ENCODE peak calls at places on chromosomes 16 and 17, in four cellular contexts. B, S, H and Q are unnamed samples.

GRCh38 chr17:29982991-29983390 is 41.6 kb downstream of the EFCAB5 start:
- DNase-seq in B (no peak), S (no peak), H (no peak), Q (no peak)

GRCh38 chr17:65917560-65917959 is 274.4 kb downstream of the CEP112 start:
- DNase-seq in B (no peak), S (no peak), H (no peak), Q (no peak)

GRCh38 chr16:72680732-72681131 is 367.2 kb downstream of the ZFHX3 start:
- DNase-seq in B (no peak), S (no peak), H (no peak), Q (no peak)

GRCh38 chr17:68697850-68698313 is 96.7 kb upstream of the FAM20A start:
- DNase-seq in B (no peak), S (no peak), H (no peak), Q (peak)

GRCh38 chr17:63859257-63859656 is 14.2 kb downstream of the CSH2 start:
- DNase-seq in B (no peak), S (no peak), H (no peak), Q (no peak)

GRCh38 chr17:43216369-43216761 is 4.7 kb downstream of the TMEM106A start:
- DNase-seq in B (no peak), S (no peak), H (no peak), Q (no peak)

GRCh38 chr17:5014357-5014756 is 16.6 kb downstream of the KIF1C start:
- DNase-seq in B (no peak), S (no peak), H (no peak), Q (no peak)

GRCh38 chr17:63356275-63356905 is 89.7 kb downstream of the CYB561 start:
- DNase-seq in B (no peak), S (no peak), H (peak), Q (peak)

GRCh38 chr17:8155341-8156173 is 3.4 kb upstream of the PER1 start:
- DNase-seq in B (no peak), S (no peak), H (no peak), Q (no peak)

GRCh38 chr16:27364493-27365141 is 37.4 kb upstream of the IL21R start:
- DNase-seq in B (no peak), S (no peak), H (no peak), Q (no peak)

GRCh38 chr17:41498276-41498675 is 7.1 kb downstream of the KRT13 start:
- DNase-seq in B (no peak), S (no peak), H (no peak), Q (no peak)

GRCh38 chr17:64984776-64985521 is 65.7 kb upstream of the LRRC37A3 start:
- DNase-seq in B (no peak), S (no peak), H (no peak), Q (no peak)

DNA sequence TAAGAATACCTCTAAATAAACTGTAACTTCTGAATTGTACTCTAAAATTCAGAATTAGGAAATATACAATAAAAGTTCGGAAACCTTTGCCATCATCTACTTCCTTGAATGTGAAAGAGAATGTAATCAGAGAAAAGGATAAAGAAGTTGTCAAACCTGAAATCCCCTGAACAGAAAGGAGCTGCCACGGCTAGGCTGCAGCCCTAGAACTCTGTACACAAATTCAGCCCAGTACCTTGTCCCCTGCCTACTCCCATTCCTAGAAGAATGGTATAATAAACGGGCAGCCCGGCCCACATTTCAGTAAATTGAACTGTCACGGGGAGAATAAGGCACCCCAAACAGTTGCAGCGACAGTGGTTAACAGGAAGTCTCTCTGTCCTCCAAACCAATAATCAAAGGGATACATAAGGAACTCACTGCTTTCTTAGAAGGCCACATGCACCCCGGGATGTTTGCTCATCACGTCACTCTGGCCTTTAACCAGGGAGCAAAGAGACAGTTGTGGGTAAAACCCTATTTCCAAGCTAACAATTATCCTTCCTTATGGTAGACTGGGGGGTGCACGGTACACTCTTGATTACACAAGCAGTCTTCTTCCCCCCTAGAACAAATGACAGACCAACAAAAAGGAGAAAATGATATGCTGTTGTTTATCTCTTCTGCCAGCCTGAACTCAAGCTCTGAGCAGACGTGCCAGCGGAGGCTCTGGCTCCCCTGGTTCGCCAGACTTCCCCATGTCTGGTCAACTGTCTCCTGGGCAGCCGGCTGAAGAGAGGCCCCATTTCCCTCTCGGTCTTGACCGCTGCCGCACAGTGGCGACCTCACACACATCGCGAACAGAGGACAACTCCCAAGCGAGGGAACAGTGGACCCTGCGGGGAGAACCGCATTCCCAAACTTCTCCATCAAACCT is 24.5 kb upstream of the RFFL start:
- DNase-seq in B (no peak), S (no peak), H (no peak), Q (no peak)
- TF ChIP-seq CTCF in B (no peak), S (no peak), H (no peak), Q (no peak)

GRCh38 chr16:71439531-71439930 is 2.3 kb downstream of the TLE7 start:
- DNase-seq in B (no peak), S (no peak), H (no peak), Q (no peak)

GRCh38 chr16:71442041-71442440 is at the start of gene TLE7:
- DNase-seq in B (no peak), S (no peak), H (no peak), Q (no peak)

GRCh38 chr16:71443714-71444113 is 1.9 kb upstream of the TLE7 start:
- DNase-seq in B (no peak), S (no peak), H (no peak), Q (no peak)

GRCh38 chr16:71440669-71441347 is 1.0 kb downstream of the TLE7 start:
- DNase-seq in B (no peak), S (no peak), H (no peak), Q (no peak)

DNA sequence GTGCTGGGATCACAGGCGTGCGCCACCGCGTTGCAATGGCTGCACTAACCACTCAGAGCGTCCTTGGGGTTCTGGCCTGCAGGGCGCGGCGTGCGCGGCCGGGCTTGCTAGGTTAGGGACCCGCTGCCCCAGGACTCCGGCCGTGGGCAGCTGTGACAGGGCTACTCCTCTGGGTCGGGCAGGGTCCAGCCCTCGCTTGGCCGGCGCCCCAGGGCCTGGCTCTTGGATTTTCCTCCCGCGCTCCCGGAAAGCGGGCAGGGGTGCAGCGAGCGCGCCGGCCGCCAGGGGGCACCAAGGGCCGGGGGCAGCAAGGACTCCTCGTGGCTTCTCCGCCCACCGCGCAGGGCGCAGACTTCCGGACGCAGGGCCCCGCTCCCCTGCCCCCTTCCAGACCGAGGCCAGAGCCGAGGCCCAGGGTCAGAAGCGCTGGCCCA is 489 bp downstream of the TLE7 start:
- DNase-seq in B (no peak), S (no peak), H (no peak), Q (no peak)
- TF ChIP-seq CTCF in B (no peak), S (peak), H (no peak), Q (peak)

GRCh38 chr16:76854234-76854633 is 336.8 kb upstream of the MON1B start:
- DNase-seq in B (no peak), S (no peak), H (no peak), Q (no peak)
- TF ChIP-seq CTCF in B (no peak), S (peak), H (no peak), Q (no peak)

GRCh38 chr16:30834130-30834740 is 47.2 kb upstream of the ZNF629 start:
- DNase-seq in B (no peak), S (no peak), H (no peak), Q (no peak)
- TF ChIP-seq CTCF in B (no peak), S (no peak), H (no peak), Q (no peak)

DNA sequence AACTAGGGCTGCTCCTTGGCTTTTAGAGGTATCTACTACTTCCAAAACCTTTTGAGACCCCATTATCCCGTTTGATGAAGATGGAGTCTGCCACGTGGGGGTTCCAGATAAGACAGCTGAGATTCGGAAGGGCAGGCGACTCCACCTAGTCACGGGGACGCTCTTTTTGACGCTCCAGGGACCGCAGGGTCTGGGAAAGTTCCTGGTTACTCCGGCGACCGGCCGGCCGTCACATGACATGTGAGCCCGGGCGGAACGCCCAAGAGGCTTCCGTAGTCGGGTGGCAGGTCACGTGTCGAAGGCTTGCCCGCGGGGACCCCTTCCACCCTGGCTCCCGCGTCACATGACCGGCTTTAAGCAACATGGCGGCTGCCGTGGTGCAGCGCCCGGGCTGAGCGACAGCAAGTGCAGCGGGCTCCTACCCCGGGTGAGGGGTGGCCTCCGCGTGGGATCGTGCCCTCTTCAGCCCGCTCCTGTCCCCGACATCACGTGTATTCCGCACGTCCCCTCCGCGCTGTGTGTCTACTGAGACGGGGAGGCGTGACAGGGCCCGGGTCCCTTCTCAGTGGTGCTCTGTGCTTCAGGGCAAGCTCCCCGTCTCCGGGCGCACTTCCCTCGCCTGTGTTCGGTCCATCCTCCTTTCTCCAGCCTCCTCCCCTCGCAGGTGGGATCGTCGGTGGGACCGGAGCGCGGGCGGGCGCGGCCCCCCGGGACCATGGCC is at the start of gene SPNS1:
- DNase-seq in B (peak), S (peak), H (peak), Q (peak)
- TF ChIP-seq CTCF in B (no peak), S (no peak), H (no peak), Q (no peak)

DNA sequence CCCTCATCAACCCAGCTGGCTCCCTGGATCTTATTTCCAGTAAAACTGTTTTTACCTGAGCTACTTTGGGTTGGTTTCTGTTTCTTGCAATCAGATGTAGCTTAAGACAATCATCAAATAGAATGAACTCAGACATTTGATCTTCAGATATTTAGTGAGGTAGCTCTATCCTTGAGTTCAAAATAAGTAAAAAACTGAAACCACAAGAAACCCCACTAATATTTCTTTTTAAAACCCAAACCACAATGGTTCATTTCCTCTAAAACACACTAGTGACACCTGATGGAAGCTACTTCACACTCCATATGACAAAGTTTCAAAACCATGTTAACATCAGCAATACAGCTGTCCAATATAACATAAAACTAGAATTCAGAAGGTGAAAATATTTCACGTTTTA is 37.8 kb downstream of the CACNG1 start:
- DNase-seq in B (no peak), S (no peak), H (no peak), Q (no peak)
- TF ChIP-seq CTCF in B (no peak), S (no peak), H (no peak), Q (no peak)

GRCh38 chr17:40121191-40121885 is 433 bp upstream of the MSL1 start:
- DNase-seq in B (no peak), S (no peak), H (no peak), Q (no peak)

GRCh38 chr17:40122944-40123810 is 1.4 kb downstream of the MSL1 start:
- DNase-seq in B (no peak), S (no peak), H (no peak), Q (no peak)

GRCh38 chr17:40123811-40124114 is 2.0 kb downstream of the MSL1 start:
- DNase-seq in B (no peak), S (no peak), H (no peak), Q (no peak)

GRCh38 chr17:40121886-40122465 is at the start of gene MSL1:
- DNase-seq in B (no peak), S (no peak), H (no peak), Q (no peak)

DNA sequence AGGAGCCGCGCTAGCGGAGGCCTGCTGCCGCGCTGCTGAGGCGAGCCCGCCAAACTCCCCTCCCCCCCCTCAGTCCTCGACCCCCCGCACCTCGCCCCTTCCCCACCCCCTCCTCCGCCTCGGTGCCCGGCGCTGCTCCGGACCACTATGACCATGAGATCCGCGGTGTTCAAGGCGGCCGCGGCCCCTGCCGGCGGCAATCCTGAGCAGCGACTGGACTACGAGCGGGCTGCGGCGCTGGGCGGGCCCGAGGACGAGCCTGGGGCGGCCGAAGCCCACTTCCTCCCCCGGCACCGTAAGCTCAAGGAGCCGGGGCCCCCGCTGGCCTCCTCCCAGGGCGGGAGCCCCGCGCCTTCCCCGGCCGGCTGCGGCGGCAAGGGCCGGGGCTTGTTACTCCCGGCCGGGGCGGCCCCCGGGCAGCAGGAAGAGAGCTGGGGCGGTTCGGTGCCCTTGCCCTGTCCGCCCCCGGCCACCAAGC is 734 bp downstream of the MSL1 start:
- DNase-seq in B (no peak), S (no peak), H (no peak), Q (no peak)
- TF ChIP-seq CTCF in B (no peak), S (no peak), H (no peak), Q (no peak)

GRCh38 chr16:86110726-86111125 is 211.8 kb downstream of the IRF8 start:
- DNase-seq in B (no peak), S (no peak), H (no peak), Q (no peak)
- TF ChIP-seq CTCF in B (no peak), S (no peak), H (no peak), Q (no peak)